ENCODE peak calls at places on chromosomes 4 and X, in seven cellular contexts. One of them, this sample, is unnamed.

GRCh38 chrX:48904180-48904579 is 6.5 kb downstream of the PQBP1 start:
- DNase-seq in Calu3: no peak
- DNase-seq in GM13976: no peak
- DNase-seq in glutamatergic neuron: no peak
- DNase-seq in epithelial cell of esophagus: no peak
- DNase-seq in HFFc6: no peak
- DNase-seq in B cell: no peak
- DNase-seq in this sample: no peak

GRCh38 chrX:9790866-9791265 is 4.6 kb downstream of the SHROOM2 start:
- DNase-seq in Calu3: no peak
- DNase-seq in GM13976: no peak
- DNase-seq in glutamatergic neuron: no peak
- DNase-seq in epithelial cell of esophagus: peak
- DNase-seq in HFFc6: no peak
- DNase-seq in B cell: no peak
- DNase-seq in this sample: no peak

GRCh38 chrX:55007633-55008032 is 7.5 kb downstream of the APEX2 start:
- DNase-seq in Calu3: no peak
- DNase-seq in GM13976: no peak
- DNase-seq in glutamatergic neuron: no peak
- DNase-seq in epithelial cell of esophagus: peak
- DNase-seq in HFFc6: peak
- DNase-seq in B cell: no peak
- DNase-seq in this sample: peak

GRCh38 chrX:122972604-122973003 is 211.5 kb upstream of the GRIA3 start:
- DNase-seq in Calu3: no peak
- DNase-seq in GM13976: no peak
- DNase-seq in glutamatergic neuron: no peak
- DNase-seq in epithelial cell of esophagus: no peak
- DNase-seq in HFFc6: no peak
- DNase-seq in B cell: no peak
- DNase-seq in this sample: no peak

GRCh38 chr4:72951628-72952027 is 117.9 kb downstream of the COX18 start:
- DNase-seq in Calu3: no peak
- DNase-seq in GM13976: no peak
- DNase-seq in glutamatergic neuron: no peak
- DNase-seq in epithelial cell of esophagus: peak
- DNase-seq in HFFc6: no peak
- DNase-seq in B cell: no peak
- DNase-seq in this sample: no peak

GRCh38 chr4:10403633-10404445 is 53.4 kb downstream of the ZNF518B start:
- DNase-seq in Calu3: peak
- DNase-seq in GM13976: peak
- DNase-seq in glutamatergic neuron: no peak
- DNase-seq in epithelial cell of esophagus: peak
- DNase-seq in HFFc6: peak
- DNase-seq in B cell: no peak
- DNase-seq in this sample: peak

GRCh38 chrX:139106111-139106510 is 394.6 kb upstream of the FGF13 start:
- DNase-seq in Calu3: no peak
- DNase-seq in GM13976: no peak
- DNase-seq in glutamatergic neuron: no peak
- DNase-seq in epithelial cell of esophagus: peak
- DNase-seq in HFFc6: peak
- DNase-seq in B cell: no peak
- DNase-seq in this sample: peak

GRCh38 chr4:176583278-176583677 is 209.4 kb downstream of the VEGFC start:
- DNase-seq in Calu3: no peak
- DNase-seq in GM13976: no peak
- DNase-seq in glutamatergic neuron: no peak
- DNase-seq in epithelial cell of esophagus: no peak
- DNase-seq in HFFc6: no peak
- DNase-seq in B cell: no peak
- DNase-seq in this sample: no peak

GRCh38 chr4:8558080-8558960 is 21.9 kb upstream of the GPR78 start:
- DNase-seq in Calu3: peak
- DNase-seq in GM13976: no peak
- DNase-seq in glutamatergic neuron: peak
- DNase-seq in epithelial cell of esophagus: no peak
- DNase-seq in HFFc6: peak
- DNase-seq in B cell: no peak
- DNase-seq in this sample: no peak

GRCh38 chr4:101306225-101306624 is 41.1 kb downstream of the PPP3CA start:
- DNase-seq in Calu3: no peak
- DNase-seq in GM13976: peak
- DNase-seq in glutamatergic neuron: no peak
- DNase-seq in epithelial cell of esophagus: peak
- DNase-seq in HFFc6: no peak
- DNase-seq in B cell: no peak
- DNase-seq in this sample: no peak

GRCh38 chr4:78424456-78424855 is 127.1 kb upstream of the ANXA3 start:
- DNase-seq in Calu3: no peak
- DNase-seq in GM13976: no peak
- DNase-seq in glutamatergic neuron: no peak
- DNase-seq in epithelial cell of esophagus: no peak
- DNase-seq in HFFc6: no peak
- DNase-seq in B cell: no peak
- DNase-seq in this sample: no peak

GRCh38 chr4:3724319-3725231 is 41.6 kb upstream of the ADRA2C start:
- DNase-seq in Calu3: no peak
- DNase-seq in GM13976: no peak
- DNase-seq in glutamatergic neuron: no peak
- DNase-seq in epithelial cell of esophagus: no peak
- DNase-seq in HFFc6: no peak
- DNase-seq in B cell: no peak
- DNase-seq in this sample: no peak

GRCh38 chr4:185541251-185541671 is 6.0 kb upstream of the PDLIM3 start:
- DNase-seq in Calu3: no peak
- DNase-seq in GM13976: no peak
- DNase-seq in glutamatergic neuron: no peak
- DNase-seq in epithelial cell of esophagus: no peak
- DNase-seq in HFFc6: no peak
- DNase-seq in B cell: no peak
- DNase-seq in this sample: no peak

GRCh38 chr4:76354517-76355473 is 48.3 kb downstream of the STBD1 start:
- DNase-seq in Calu3: no peak
- DNase-seq in GM13976: no peak
- DNase-seq in glutamatergic neuron: no peak
- DNase-seq in epithelial cell of esophagus: no peak
- DNase-seq in HFFc6: no peak
- DNase-seq in B cell: no peak
- DNase-seq in this sample: no peak

GRCh38 chrX:123236868-123237267 is 52.8 kb downstream of the GRIA3 start:
- DNase-seq in Calu3: no peak
- DNase-seq in GM13976: no peak
- DNase-seq in glutamatergic neuron: no peak
- DNase-seq in epithelial cell of esophagus: no peak
- DNase-seq in HFFc6: no peak
- DNase-seq in B cell: no peak
- DNase-seq in this sample: no peak

GRCh38 chrX:47361538-47362511 is 8.6 kb upstream of the ZNF157 start:
- DNase-seq in Calu3: peak
- DNase-seq in GM13976: peak
- DNase-seq in glutamatergic neuron: peak
- DNase-seq in epithelial cell of esophagus: peak
- DNase-seq in HFFc6: peak
- DNase-seq in B cell: peak
- DNase-seq in this sample: peak

GRCh38 chr4:156827519-156827918 is 144.1 kb downstream of the PDGFC start:
- DNase-seq in Calu3: no peak
- DNase-seq in GM13976: no peak
- DNase-seq in glutamatergic neuron: no peak
- DNase-seq in epithelial cell of esophagus: no peak
- DNase-seq in HFFc6: no peak
- DNase-seq in B cell: no peak
- DNase-seq in this sample: no peak

DNA sequence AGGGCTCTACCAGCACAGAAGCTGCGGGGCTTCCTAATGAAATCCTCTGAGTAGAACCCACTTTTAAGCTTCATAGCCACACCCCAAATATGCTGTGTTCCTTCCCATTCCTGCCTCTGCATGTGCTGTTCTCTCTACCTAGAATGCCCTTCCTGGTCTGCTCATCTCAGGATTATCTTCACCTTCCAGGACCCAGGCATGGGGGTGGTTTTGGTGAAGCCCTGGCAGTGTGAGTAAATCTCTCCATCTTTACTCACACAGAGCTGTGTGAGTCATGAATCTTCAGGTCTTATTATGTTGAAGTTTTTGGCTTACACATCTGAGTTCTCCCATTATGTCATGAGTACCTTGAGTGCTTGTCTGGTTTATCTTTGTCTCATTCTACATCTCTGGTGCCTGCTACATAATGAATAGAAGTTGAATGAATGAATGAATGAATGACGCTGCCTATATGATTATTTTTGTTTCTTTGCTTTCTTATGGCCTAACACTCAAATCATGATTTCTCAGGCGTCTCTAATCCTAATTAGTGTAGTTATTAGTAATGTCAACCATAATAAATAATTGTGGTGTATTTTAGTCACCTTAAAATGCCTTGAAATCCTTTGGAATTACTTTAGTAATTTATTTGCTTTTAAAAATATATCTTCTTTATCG is 41.9 kb downstream of the HADH start:
- DNase-seq in Calu3: no peak
- DNase-seq in GM13976: no peak
- DNase-seq in glutamatergic neuron: no peak
- DNase-seq in epithelial cell of esophagus: peak
- DNase-seq in HFFc6: no peak
- DNase-seq in B cell: no peak
- DNase-seq in this sample: peak
- TF ChIP-seq CTCF in Calu3: no peak
- TF ChIP-seq CTCF in GM13976: no peak
- TF ChIP-seq CTCF in glutamatergic neuron: no peak
- TF ChIP-seq CTCF in epithelial cell of esophagus: no peak
- TF ChIP-seq CTCF in HFFc6: no peak
- TF ChIP-seq CTCF in B cell: no peak
- TF ChIP-seq CTCF in this sample: no peak

GRCh38 chr4:150142831-150143230 is 64.6 kb downstream of the DCLK2 start:
- DNase-seq in Calu3: no peak
- DNase-seq in GM13976: no peak
- DNase-seq in glutamatergic neuron: no peak
- DNase-seq in epithelial cell of esophagus: no peak
- DNase-seq in HFFc6: no peak
- DNase-seq in B cell: no peak
- DNase-seq in this sample: no peak

GRCh38 chr4:150140774-150141400 is 62.6 kb downstream of the DCLK2 start:
- DNase-seq in Calu3: no peak
- DNase-seq in GM13976: no peak
- DNase-seq in glutamatergic neuron: no peak
- DNase-seq in epithelial cell of esophagus: peak
- DNase-seq in HFFc6: peak
- DNase-seq in B cell: no peak
- DNase-seq in this sample: peak

GRCh38 chr4:150145950-150146340 is 67.7 kb downstream of the DCLK2 start:
- DNase-seq in Calu3: no peak
- DNase-seq in GM13976: no peak
- DNase-seq in glutamatergic neuron: no peak
- DNase-seq in epithelial cell of esophagus: no peak
- DNase-seq in HFFc6: peak
- DNase-seq in B cell: no peak
- DNase-seq in this sample: no peak

GRCh38 chr4:150149381-150149780 is 71.1 kb downstream of the DCLK2 start:
- DNase-seq in Calu3: no peak
- DNase-seq in GM13976: no peak
- DNase-seq in glutamatergic neuron: no peak
- DNase-seq in epithelial cell of esophagus: no peak
- DNase-seq in HFFc6: no peak
- DNase-seq in B cell: no peak
- DNase-seq in this sample: peak

DNA sequence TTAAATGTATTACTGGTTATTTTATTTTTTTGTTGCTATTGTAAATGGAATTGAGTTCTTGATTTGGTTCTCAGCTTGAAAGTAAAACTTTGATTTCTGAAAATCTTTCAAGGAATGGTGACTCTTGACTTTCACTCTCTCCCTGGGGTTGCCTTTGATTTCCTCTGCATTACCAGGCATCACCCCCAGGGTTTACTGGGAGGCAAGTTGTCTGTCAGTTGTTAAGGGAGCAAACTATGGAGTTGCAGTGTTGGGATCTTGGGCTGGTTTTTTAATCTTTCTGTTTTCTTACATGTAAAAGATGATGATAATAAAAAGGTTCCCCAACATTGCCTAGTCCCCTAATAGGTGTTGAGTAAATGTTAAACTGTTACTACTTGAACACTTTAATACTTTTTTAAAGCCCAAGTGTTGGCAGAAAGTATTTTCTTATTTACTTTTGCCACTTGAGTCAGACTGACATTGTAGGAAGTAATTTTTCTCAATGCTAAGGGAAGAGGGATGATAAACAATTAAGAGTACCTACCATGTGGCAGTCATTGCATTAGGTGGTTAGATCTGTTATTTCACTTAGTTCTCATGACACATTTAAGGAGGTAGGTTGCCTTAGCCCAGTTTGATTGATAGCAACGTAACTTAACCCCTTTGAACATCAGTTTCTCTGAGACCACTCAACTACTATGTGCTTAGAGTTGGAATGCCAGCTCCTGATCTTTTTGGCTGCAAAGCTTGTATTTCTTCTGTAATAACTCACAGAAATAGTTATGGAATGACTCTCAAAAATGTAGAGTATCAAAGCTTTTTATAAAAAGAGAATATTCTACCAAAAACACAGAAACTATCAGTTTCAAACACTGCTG is 67.1 kb downstream of the DCLK2 start:
- DNase-seq in Calu3: no peak
- DNase-seq in GM13976: no peak
- DNase-seq in glutamatergic neuron: no peak
- DNase-seq in epithelial cell of esophagus: no peak
- DNase-seq in HFFc6: no peak
- DNase-seq in B cell: no peak
- DNase-seq in this sample: no peak
- TF ChIP-seq CTCF in Calu3: no peak
- TF ChIP-seq CTCF in GM13976: no peak
- TF ChIP-seq CTCF in glutamatergic neuron: peak
- TF ChIP-seq CTCF in epithelial cell of esophagus: peak
- TF ChIP-seq CTCF in HFFc6: peak
- TF ChIP-seq CTCF in B cell: no peak
- TF ChIP-seq CTCF in this sample: peak

GRCh38 chrX:101206471-101206870 is 13.1 kb upstream of the DRP2 start:
- DNase-seq in Calu3: no peak
- DNase-seq in GM13976: peak
- DNase-seq in glutamatergic neuron: no peak
- DNase-seq in epithelial cell of esophagus: peak
- DNase-seq in HFFc6: peak
- DNase-seq in B cell: peak
- DNase-seq in this sample: peak
- TF ChIP-seq CTCF in Calu3: no peak
- TF ChIP-seq CTCF in GM13976: peak
- TF ChIP-seq CTCF in glutamatergic neuron: no peak
- TF ChIP-seq CTCF in epithelial cell of esophagus: peak
- TF ChIP-seq CTCF in HFFc6: peak
- TF ChIP-seq CTCF in B cell: peak
- TF ChIP-seq CTCF in this sample: peak

DNA sequence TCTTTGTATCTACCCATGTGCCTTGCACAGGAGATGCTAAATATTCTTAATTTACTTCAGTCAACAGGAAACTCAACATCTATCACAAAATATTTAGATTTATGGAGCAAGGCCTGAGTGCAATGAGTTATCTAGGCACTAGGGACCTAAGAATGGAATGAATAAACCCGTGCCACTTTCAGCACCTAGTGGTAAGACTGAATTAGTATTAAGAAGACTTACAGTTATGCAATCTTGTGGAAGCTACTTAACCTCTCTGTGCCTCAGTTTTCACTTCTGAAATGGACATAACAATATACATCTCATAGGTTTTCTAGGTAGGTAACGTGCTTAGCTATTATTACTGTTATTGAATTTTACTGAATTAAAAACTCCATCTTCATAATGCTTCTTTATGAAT is 144.6 kb upstream of the MAP3K15 start:
- DNase-seq in Calu3: no peak
- DNase-seq in GM13976: no peak
- DNase-seq in glutamatergic neuron: no peak
- DNase-seq in epithelial cell of esophagus: peak
- DNase-seq in HFFc6: no peak
- DNase-seq in B cell: no peak
- DNase-seq in this sample: peak
- TF ChIP-seq CTCF in Calu3: no peak
- TF ChIP-seq CTCF in GM13976: no peak
- TF ChIP-seq CTCF in glutamatergic neuron: no peak
- TF ChIP-seq CTCF in epithelial cell of esophagus: no peak
- TF ChIP-seq CTCF in HFFc6: peak
- TF ChIP-seq CTCF in B cell: no peak
- TF ChIP-seq CTCF in this sample: peak

This sample was measured in fibroblast of mammary gland.